ENCODE peak calls at places on chromosomes 1 and 21, in four cellular contexts. I is upper lobe of left lung, J is A549, W is K562. Z is an unnamed sample.
A peak's percentile ranks its signal among the peaks of the same experiment; 100 is the strongest.

GRCh38 chr1:160544647-160545046 is 21.6 kb upstream of the SLAMF6 start:
- DNase-seq in I (no peak), J (peak; percentile 28), W (peak; percentile 46), Z (no peak)

GRCh38 chr1:234655328-234656069 is 45.5 kb upstream of the IRF2BP2 start:
- DNase-seq in I (no peak), J (no peak), W (no peak), Z (no peak)

GRCh38 chr21:42219606-42220137 is 732 bp downstream of the ABCG1 start:
- DNase-seq in I (peak; percentile 90), J (no peak), W (no peak), Z (no peak)

GRCh38 chr1:34460193-34460592 is 283.5 kb downstream of the C1orf94 start:
- DNase-seq in I (no peak), J (peak; percentile 21), W (peak; percentile 48), Z (peak; percentile 18)

GRCh38 chr1:1354271-1355247 is 3.8 kb downstream of the MXRA8 start:
- DNase-seq in I (peak; percentile 87), J (no peak), W (no peak), Z (no peak)

GRCh38 chr1:168512864-168513595 is 30.8 kb downstream of the XCL2 start:
- DNase-seq in I (no peak), J (no peak), W (no peak), Z (no peak)

GRCh38 chr1:217333939-217334338 is 297.0 kb downstream of the GPATCH2 start:
- DNase-seq in I (no peak), J (peak; percentile 26), W (peak; percentile 12), Z (no peak)

GRCh38 chr1:6795661-6796060 is 10.4 kb downstream of the CAMTA1 start:
- DNase-seq in I (no peak), J (peak; percentile 58), W (no peak), Z (no peak)

GRCh38 chr21:45551816-45552695 is 9.8 kb upstream of the SLC19A1 start:
- DNase-seq in I (no peak), J (no peak), W (no peak), Z (no peak)

GRCh38 chr1:159055181-159055621 is 21.4 kb downstream of the AIM2 start:
- DNase-seq in I (no peak), J (no peak), W (no peak), Z (no peak)

GRCh38 chr1:56516539-56517252 is 62.7 kb downstream of the PLPP3 start:
- DNase-seq in I (no peak), J (no peak), W (peak; percentile 75), Z (no peak)

GRCh38 chr1:29196863-29197589 is 15.3 kb upstream of the SRSF4 start:
- DNase-seq in I (no peak), J (peak; percentile 17), W (no peak), Z (no peak)

GRCh38 chr1:101025283-101025679 is 303 bp downstream of the DPH5 start:
- DNase-seq in I (no peak), J (no peak), W (no peak), Z (no peak)

GRCh38 chr21:15247613-15248012 is 182.8 kb upstream of the NRIP1 start:
- DNase-seq in I (no peak), J (no peak), W (no peak), Z (no peak)

DNA sequence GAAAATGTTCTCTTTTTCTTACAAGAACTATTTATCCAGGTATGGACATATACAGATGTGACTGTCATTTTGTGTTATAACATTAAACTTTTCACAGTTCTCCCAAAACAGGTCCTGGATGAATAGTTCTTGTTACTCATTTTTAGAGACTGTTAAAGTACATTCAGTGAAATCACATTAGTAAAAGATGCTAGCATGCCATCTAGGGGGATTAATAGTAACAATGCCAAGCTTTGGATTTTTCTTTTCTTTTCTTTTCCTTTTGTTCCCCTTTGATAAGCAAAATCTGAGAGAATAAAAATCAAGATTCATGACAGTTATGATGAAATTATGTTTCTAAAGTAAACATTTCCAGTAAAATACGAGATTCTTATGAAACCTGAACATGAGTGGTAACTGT is 77.6 kb downstream of the TPR start:
- DNase-seq in I (no peak), J (no peak), W (no peak), Z (no peak)
- TF ChIP-seq CTCF in I (no peak), J (peak; percentile 27), W (no peak), Z (no peak)

DNA sequence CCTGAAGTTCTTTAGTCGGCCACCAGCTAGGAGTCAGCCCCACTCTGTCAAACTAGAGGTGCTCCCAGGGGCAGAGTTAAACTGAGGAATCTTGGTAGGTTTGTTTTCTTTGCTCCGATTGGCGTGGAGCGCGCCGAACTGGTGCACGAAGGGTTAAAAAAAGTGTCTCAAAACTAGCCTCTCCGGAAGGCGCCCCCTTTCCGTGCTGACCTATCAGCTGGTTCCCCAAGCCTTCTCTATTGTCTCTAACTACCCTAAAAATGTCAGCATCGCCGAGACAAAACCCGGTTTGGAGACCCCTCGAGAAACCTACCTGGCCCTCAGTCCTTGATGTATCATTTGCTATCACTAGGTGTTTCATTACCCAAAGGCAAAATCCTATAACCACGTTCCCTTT is 2.2 kb downstream of the TGFB2 start:
- DNase-seq in I (no peak), J (peak; percentile 64), W (no peak), Z (no peak)
- TF ChIP-seq POLR2A in I (no peak), J (no peak), W (no peak), Z (no peak)

DNA sequence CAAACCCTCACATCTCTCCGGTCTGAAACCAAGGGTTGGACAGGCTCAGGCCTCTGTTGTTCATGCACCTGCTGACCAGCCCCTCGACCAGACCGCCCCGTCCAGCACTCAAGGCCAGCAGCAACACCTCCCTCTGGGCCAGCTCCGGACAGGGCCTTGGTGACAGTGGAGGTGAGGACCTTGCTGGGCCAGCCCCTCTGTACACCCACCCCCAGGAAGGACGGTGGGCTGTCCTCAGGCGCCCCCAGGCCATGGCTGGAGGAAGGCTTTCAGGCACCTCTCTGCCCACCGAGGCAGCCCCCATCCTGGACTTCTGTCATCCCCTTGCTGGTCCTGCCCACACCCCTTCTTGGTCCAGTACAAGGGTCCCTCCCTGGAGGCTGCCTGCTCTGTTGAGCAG is 48.6 kb downstream of the MEGF6 start:
- DNase-seq in I (peak; percentile 55), J (no peak), W (no peak), Z (no peak)
- H3K4me3 ChIP-seq in I (no peak overlapping the region), J (no peak overlapping the region), W (no peak overlapping the region), Z (no peak overlapping the region)

DNA sequence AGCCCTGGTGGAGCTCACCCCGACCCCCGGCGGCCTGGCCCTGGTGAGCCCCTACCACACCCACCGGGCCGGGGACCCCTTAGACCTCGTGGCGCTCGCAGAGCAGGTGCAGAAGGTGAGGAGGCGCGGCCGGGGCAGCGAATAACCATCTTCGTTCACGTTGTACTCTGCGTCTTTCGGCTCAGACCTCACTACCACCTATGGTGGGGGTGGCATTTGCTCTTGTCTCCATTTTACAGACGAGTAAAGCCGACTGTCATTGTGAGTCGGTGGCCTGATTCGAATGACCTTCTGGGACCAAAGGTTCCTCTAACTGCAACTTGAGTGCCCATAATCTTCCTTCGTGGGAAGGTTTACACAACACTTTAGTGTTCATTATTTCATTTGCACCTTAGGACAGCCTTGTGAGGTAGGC is 468 bp downstream of the C1orf50 start:
- DNase-seq in I (no peak), J (no peak), W (no peak), Z (no peak)
- TF ChIP-seq CTCF in I (no peak), J (no peak), W (no peak), Z (no peak)

GRCh38 chr1:30366914-30367313 is 356.5 kb downstream of the MATN1 start:
- DNase-seq in I (no peak), J (no peak), W (peak; percentile 27), Z (no peak)
- TF ChIP-seq POLR2A in I (no peak), J (no peak), W (no peak), Z (no peak)

DNA sequence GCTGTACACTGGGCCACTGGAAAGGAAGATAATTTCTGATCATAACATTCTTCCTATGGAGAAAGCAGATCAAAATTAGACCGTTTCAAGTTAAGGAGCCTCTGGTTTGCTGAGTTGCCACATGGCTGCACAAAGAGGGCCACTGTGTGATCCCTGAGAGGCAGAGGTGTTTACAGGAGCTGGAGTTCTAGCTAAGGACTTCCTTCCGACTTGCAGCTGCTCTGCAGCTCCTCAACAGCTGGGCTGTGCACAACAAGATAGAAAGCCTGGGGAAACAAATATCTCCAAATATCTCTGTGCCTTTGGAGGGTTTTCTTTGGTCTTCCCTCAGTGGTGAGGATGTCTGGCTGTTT is 26.8 kb downstream of the GADD45A start:
- DNase-seq in I (no peak), J (no peak), W (peak; percentile 46), Z (no peak)
- H3K4me3 ChIP-seq in I (no peak overlapping the region), J (no peak overlapping the region), W (no peak overlapping the region), Z (no peak overlapping the region)

GRCh38 chr1:58233753-58234152 is 312.8 kb downstream of the OMA1 start:
- DNase-seq in I (no peak), J (no peak), W (no peak), Z (no peak)

DNA sequence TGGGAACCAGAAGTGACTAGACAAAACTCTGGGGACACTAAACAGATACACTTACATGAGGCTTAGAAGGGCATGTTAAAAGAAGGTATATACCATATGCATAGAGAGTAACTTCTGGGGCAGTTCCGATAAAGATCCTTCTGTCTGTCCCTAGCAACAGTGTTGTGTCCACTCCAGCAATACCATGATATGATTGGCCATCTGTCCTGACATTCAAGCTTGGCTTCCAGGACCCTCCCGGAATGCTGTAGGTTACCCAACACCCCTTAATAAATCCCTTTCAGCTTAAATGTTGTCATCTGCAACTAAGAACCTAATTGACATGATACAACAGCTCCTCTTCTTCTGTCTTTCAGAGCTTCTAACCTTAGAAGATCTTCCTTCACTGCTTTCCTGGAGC is 307.7 kb downstream of the OMA1 start:
- DNase-seq in I (no peak), J (no peak), W (no peak), Z (no peak)
- TF ChIP-seq CTCF in I (no peak), J (no peak), W (no peak), Z (no peak)

GRCh38 chr1:156083800-156084790 is 1.8 kb upstream of the MEX3A start:
- DNase-seq in I (no peak), J (no peak), W (no peak), Z (no peak)

GRCh38 chr1:156081174-156082110 is 823 bp downstream of the MEX3A start:
- DNase-seq in I (peak; percentile 67), J (no peak), W (no peak), Z (no peak)

GRCh38 chr1:156080598-156081173 is 1.6 kb downstream of the MEX3A start:
- DNase-seq in I (no peak), J (no peak), W (no peak), Z (no peak)

GRCh38 chr1:156079762-156080597 is 2.3 kb downstream of the MEX3A start:
- DNase-seq in I (no peak), J (no peak), W (no peak), Z (no peak)

DNA sequence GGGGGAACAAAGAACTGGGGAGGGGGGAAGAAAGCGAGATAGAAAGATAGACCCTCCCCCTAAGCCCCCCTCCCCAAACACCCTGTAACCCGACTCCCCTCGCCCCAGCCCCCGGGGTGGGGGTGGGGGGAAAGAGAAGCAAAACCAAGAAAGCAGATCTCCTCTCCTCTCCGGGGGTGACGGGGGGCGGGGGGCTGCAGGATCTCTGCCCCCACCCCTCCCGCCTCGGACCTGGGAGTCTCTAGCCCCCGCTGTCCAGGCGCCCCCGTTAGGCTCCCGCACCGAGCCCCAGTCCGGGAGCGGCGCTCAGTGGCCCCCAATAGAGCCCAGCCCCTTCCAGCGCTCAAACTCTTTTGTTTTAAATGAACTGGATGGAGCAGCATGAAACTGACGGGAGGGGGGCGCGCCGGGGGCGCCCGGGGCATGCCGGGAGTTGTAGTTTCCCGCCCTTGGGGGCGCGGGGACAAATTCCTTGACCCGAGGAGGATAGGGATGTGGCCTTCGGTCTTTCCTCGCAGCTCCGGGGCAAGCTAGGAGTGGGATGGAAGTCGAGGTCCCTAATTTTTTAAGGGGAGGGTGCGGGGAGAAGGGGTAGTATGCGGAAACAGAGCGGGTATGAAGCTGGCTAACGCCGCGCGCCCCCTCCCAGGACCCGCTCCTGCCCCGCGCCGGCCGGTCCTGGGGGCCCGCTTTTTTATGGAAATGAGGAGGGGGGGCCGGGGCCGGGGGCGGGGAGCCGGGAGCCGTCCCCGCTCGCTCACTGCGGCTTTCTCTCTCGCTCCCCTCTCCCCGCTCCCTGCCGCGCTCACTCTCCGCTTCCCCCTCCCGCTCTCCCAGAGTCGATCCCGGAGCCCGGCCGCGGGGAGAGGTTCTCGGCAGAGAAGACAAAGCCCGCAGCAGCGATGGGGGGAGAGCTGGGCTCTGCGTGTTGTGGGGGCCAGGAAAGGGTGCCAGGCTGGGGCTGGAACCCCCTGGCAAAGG is at the start of gene MEX3A:
- DNase-seq in I (peak; percentile 95), J (peak; percentile 59), W (peak; percentile 89), Z (peak; percentile 61)
- TF ChIP-seq POLR2A in I (no peak), J (peak; percentile 9), W (peak; percentile 37), Z (no peak)